ENCODE peak calls at places on chromosomes 6 and 20, in ten cellular contexts. H, P, G, Q, Y, D, A, W, X and U are unnamed samples.

GRCh38 chr6:39370021-39370420 is 47.5 kb upstream of the KCNK16 start:
- DNase-seq in H (no peak), P (no peak), G (no peak), Q (no peak), Y (no peak), D (no peak), A (no peak), W (no peak), X (no peak), U (no peak)

GRCh38 chr6:114140416-114140815 is 169.5 kb upstream of the HDAC2 start:
- DNase-seq in H (peak), P (no peak), G (no peak), Q (no peak), Y (no peak), D (no peak), A (no peak), W (no peak), X (no peak), U (no peak)

GRCh38 chr6:136365781-136366354 is 76.2 kb upstream of the BCLAF1 start:
- DNase-seq in H (peak), P (peak), G (peak), Q (no peak), Y (peak), D (no peak), A (no peak), W (peak), X (peak), U (peak)

GRCh38 chr6:34179106-34179720 is 33.3 kb upstream of the GRM4 start:
- DNase-seq in H (no peak), P (no peak), G (no peak), Q (no peak), Y (no peak), D (no peak), A (no peak), W (no peak), X (no peak), U (no peak)

GRCh38 chr20:63536997-63537524 is at the start of gene PTK6:
- DNase-seq in H (no peak), P (peak), G (peak), Q (no peak), Y (no peak), D (peak), A (no peak), W (no peak), X (no peak), U (peak)

GRCh38 chr20:4064118-4064962 is 49.0 kb upstream of the RNF24 start:
- DNase-seq in H (peak), P (peak), G (peak), Q (no peak), Y (peak), D (peak), A (peak), W (peak), X (no peak), U (peak)

GRCh38 chr6:3316363-3316762 is 57.6 kb downstream of the PSMG4 start:
- DNase-seq in H (no peak), P (peak), G (no peak), Q (no peak), Y (no peak), D (no peak), A (no peak), W (no peak), X (no peak), U (no peak)

GRCh38 chr6:157056275-157056674 is 267.0 kb downstream of the TMEM242 start:
- DNase-seq in H (no peak), P (no peak), G (no peak), Q (no peak), Y (no peak), D (no peak), A (no peak), W (no peak), X (no peak), U (no peak)

GRCh38 chr6:33199687-33200233 is 705 bp downstream of the RXRB start:
- DNase-seq in H (peak), P (peak), G (peak), Q (peak), Y (no peak), D (peak), A (peak), W (peak), X (no peak), U (peak)

GRCh38 chr6:106620931-106621672 is 8.2 kb downstream of the RTN4IP1 start:
- DNase-seq in H (peak), P (no peak), G (no peak), Q (peak), Y (no peak), D (no peak), A (no peak), W (no peak), X (no peak), U (no peak)

GRCh38 chr6:103769431-103769830 is 1090.3 kb downstream of the HACE1 start:
- DNase-seq in H (no peak), P (no peak), G (no peak), Q (no peak), Y (no peak), D (no peak), A (no peak), W (no peak), X (no peak), U (no peak)

GRCh38 chr20:64111841-64112641 is 4.7 kb upstream of the NPBWR2 start:
- DNase-seq in H (no peak), P (peak), G (peak), Q (no peak), Y (no peak), D (no peak), A (no peak), W (no peak), X (no peak), U (peak)

GRCh38 chr20:62539208-62539607 is 63.4 kb upstream of the GATA5 start:
- DNase-seq in H (no peak), P (no peak), G (no peak), Q (no peak), Y (no peak), D (no peak), A (no peak), W (no peak), X (no peak), U (no peak)

GRCh38 chr6:80163754-80164187 is 57.3 kb downstream of the BCKDHB start:
- DNase-seq in H (peak), P (no peak), G (no peak), Q (peak), Y (no peak), D (peak), A (peak), W (no peak), X (no peak), U (no peak)

GRCh38 chr6:21741221-21742109 is 147.9 kb downstream of the SOX4 start:
- DNase-seq in H (peak), P (no peak), G (no peak), Q (no peak), Y (no peak), D (no peak), A (no peak), W (no peak), X (no peak), U (no peak)

GRCh38 chr6:157552171-157552747 is 171.3 kb downstream of the ZDHHC14 start:
- DNase-seq in H (no peak), P (no peak), G (no peak), Q (no peak), Y (no peak), D (no peak), A (no peak), W (no peak), X (no peak), U (no peak)

GRCh38 chr20:24991897-24992419 is 593 bp downstream of the APMAP start:
- DNase-seq in H (no peak), P (peak), G (peak), Q (no peak), Y (no peak), D (peak), A (peak), W (peak), X (no peak), U (peak)

GRCh38 chr6:133637436-133637835 is 251.5 kb upstream of the TCF21 start:
- DNase-seq in H (peak), P (no peak), G (no peak), Q (no peak), Y (no peak), D (no peak), A (no peak), W (no peak), X (no peak), U (no peak)

GRCh38 chr20:35663516-35663812 is 1.2 kb downstream of the CPNE1 start:
- DNase-seq in H (peak), P (no peak), G (no peak), Q (no peak), Y (no peak), D (no peak), A (no peak), W (no peak), X (no peak), U (no peak)

GRCh38 chr20:45366631-45367030 is 3.7 kb downstream of the SYS1 start:
- DNase-seq in H (no peak), P (no peak), G (no peak), Q (no peak), Y (no peak), D (no peak), A (no peak), W (no peak), X (no peak), U (no peak)

GRCh38 chr6:53928641-53929339 is 134.0 kb downstream of the LRRC1 start:
- DNase-seq in H (peak), P (no peak), G (no peak), Q (peak), Y (no peak), D (no peak), A (no peak), W (no peak), X (no peak), U (no peak)

GRCh38 chr20:6164421-6165341 is 41.9 kb upstream of the FERMT1 start:
- DNase-seq in H (no peak), P (no peak), G (no peak), Q (no peak), Y (no peak), D (no peak), A (no peak), W (no peak), X (no peak), U (no peak)

GRCh38 chr6:140684776-140685550 is 1310.5 kb upstream of the CITED2 start:
- DNase-seq in H (no peak), P (no peak), G (no peak), Q (no peak), Y (no peak), D (no peak), A (no peak), W (no peak), X (no peak), U (no peak)

GRCh38 chr6:149567846-149568585 is 1.8 kb downstream of the GINM1 start:
- DNase-seq in H (no peak), P (no peak), G (no peak), Q (no peak), Y (no peak), D (no peak), A (no peak), W (no peak), X (no peak), U (no peak)

GRCh38 chr6:14655990-14656640 is 538.5 kb downstream of the CD83 start:
- DNase-seq in H (no peak), P (no peak), G (no peak), Q (no peak), Y (no peak), D (no peak), A (no peak), W (no peak), X (no peak), U (no peak)

GRCh38 chr6:143696327-143697000 is 18.7 kb downstream of the PHACTR2 start:
- DNase-seq in H (peak), P (no peak), G (no peak), Q (peak), Y (no peak), D (no peak), A (no peak), W (no peak), X (no peak), U (no peak)

GRCh38 chr20:20295621-20296498 is 72.0 kb upstream of the INSM1 start:
- DNase-seq in H (no peak), P (no peak), G (no peak), Q (no peak), Y (no peak), D (no peak), A (no peak), W (no peak), X (no peak), U (no peak)

GRCh38 chr6:47400581-47400980 is 77.0 kb upstream of the CD2AP start:
- DNase-seq in H (no peak), P (no peak), G (no peak), Q (no peak), Y (no peak), D (no peak), A (no peak), W (no peak), X (no peak), U (no peak)

GRCh38 chr20:25987073-25987927 is 290.6 kb upstream of the ZNF337 start:
- DNase-seq in H (peak), P (peak), G (peak), Q (no peak), Y (no peak), D (peak), A (peak), W (peak), X (no peak), U (peak)

GRCh38 chr20:58647814-58648501 is 3.1 kb upstream of the STX16 start:
- DNase-seq in H (peak), P (no peak), G (no peak), Q (no peak), Y (peak), D (no peak), A (no peak), W (peak), X (no peak), U (peak)

GRCh38 chr20:20037960-20038359 is 14.3 kb downstream of the CRNKL1 start:
- DNase-seq in H (peak), P (no peak), G (no peak), Q (no peak), Y (no peak), D (no peak), A (no peak), W (no peak), X (no peak), U (no peak)

GRCh38 chr6:166779381-166779780 is 152.3 kb upstream of the RPS6KA2 start:
- DNase-seq in H (no peak), P (no peak), G (no peak), Q (no peak), Y (peak), D (no peak), A (no peak), W (no peak), X (no peak), U (no peak)

GRCh38 chr6:56795852-56796532 is 153.3 kb upstream of the DST start:
- DNase-seq in H (peak), P (no peak), G (no peak), Q (no peak), Y (no peak), D (peak), A (no peak), W (no peak), X (no peak), U (no peak)

GRCh38 chr20:53786445-53787267 is 193.0 kb upstream of the ZNF217 start:
- DNase-seq in H (no peak), P (no peak), G (peak), Q (peak), Y (peak), D (no peak), A (no peak), W (no peak), X (no peak), U (peak)

GRCh38 chr6:135880066-135880972 is 28.8 kb downstream of the PDE7B start:
- DNase-seq in H (peak), P (no peak), G (peak), Q (no peak), Y (no peak), D (peak), A (no peak), W (no peak), X (no peak), U (peak)

GRCh38 chr6:40349566-40350192 is 237.5 kb downstream of the LRFN2 start:
- DNase-seq in H (no peak), P (no peak), G (no peak), Q (no peak), Y (no peak), D (no peak), A (no peak), W (peak), X (no peak), U (no peak)

GRCh38 chr20:33443006-33443511 is 504 bp downstream of the SNTA1 start:
- DNase-seq in H (no peak), P (peak), G (peak), Q (no peak), Y (no peak), D (peak), A (peak), W (no peak), X (no peak), U (peak)

GRCh38 chr6:2798586-2799134 is 33.5 kb downstream of the WRNIP1 start:
- DNase-seq in H (no peak), P (no peak), G (no peak), Q (no peak), Y (no peak), D (no peak), A (peak), W (no peak), X (no peak), U (no peak)

GRCh38 chr6:3403244-3404154 is 53.4 kb downstream of the SLC22A23 start:
- DNase-seq in H (no peak), P (no peak), G (peak), Q (peak), Y (peak), D (peak), A (no peak), W (no peak), X (no peak), U (peak)

DNA sequence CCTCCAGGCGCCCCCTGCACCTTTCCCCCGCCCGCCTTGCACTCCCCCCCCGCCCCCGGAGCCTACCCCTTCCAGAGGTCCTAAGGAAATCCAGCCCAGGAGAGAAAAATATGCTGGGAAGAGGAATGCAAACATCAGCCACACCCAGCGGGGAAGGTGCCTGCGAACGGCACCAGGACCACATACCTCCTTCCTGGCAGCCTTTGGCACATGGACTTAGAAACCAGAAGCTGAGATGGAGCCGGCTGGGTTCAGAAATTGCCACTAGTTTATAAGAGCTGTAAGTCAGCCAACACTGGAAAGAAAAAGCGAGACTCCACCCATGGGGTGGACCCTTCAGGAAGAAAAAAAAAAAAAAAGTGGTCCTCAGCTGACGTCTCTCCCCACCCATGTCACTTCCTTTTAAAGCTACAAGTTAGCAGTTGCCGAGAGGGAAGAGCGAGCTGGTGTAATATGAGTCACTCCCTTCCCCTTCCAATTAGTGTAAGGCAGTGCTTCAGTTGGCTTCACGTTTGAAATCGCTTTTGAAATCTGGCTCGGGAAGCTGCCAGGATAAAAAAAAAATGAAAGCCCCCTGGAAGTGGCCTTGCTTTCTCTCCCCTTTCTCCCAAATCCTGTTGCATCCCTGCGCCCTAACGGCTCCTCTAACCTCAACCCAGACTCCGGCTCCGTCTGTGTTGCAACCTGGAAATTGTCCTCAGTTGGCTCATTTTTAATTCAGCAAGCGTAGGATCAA is at the start of gene AGPAT4:
- DNase-seq in H (peak), P (no peak), G (peak), Q (peak), Y (peak), D (peak), A (peak), W (peak), X (no peak), U (peak)
- TF ChIP-seq POLR2A in H (peak), P (no peak), G (peak), Q (no peak), Y (peak), D (no peak), A (peak), W (no peak), X (no peak), U (no peak)

DNA sequence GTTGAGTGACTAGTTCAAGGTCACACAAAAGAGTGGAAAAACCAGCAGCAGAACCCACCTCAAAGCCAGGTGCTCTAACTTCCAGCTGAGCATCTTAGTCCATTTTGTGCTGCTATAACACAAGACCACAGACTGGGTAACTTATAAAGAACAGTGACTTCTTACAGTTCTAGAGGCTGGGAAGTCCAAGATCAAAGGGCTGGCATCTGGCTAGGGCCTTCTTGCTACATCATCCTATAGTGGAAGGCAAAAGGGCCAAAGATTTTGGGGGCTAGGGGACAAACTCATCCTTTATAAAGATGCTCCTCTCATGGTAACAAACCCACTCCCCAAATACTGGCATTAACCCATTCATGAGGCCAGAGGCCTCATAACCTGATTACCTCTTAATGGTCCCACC is 9.7 kb downstream of the FITM2 start:
- DNase-seq in H (no peak), P (no peak), G (no peak), Q (no peak), Y (no peak), D (no peak), A (no peak), W (no peak), X (no peak), U (no peak)
- H3K4me3 ChIP-seq in H (no peak), P (no peak), G (no peak), Q (no peak), Y (no peak), D (no peak), A (no peak), W (no peak), X (no peak), U (no peak)

DNA sequence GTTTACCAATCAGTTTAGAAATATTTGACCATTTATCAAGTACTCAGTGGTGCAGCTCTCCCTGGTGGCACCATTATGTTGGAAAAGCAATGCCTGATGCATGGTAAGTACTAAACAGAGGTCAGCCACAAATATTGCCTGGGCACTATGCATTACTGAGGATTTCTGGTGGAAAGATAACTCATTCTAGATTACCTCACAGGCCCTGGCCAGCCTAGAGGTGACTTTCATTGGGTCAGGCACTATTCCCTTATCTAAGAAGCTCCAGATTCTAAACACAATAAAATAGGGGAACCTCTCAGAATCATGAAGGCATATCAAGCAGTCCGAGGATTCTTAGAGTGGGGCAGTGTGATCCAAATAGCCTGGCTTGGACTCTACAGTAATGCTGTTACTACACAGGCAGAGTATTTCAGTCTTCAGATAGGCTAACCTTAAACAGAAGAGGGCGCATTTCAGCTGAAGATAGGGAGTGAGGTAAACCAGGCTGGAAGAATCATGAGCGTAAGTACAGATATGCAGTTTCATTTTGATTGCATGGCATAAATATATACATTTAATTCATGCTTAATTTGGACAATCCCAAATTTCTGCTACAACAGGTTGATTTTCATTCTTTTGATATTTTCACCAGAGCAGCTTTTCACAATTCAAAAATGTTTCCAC is 12.1 kb downstream of the LGSN start:
- DNase-seq in H (peak), P (no peak), G (no peak), Q (peak), Y (no peak), D (peak), A (peak), W (no peak), X (no peak), U (no peak)
- TF ChIP-seq CTCF in H (peak), P (peak), G (peak), Q (peak), Y (no peak), D (peak), A (no peak), W (no peak), X (no peak), U (no peak)

GRCh38 chr6:51737580-51738360 is 349.6 kb downstream of the PKHD1 start:
- DNase-seq in H (no peak), P (no peak), G (no peak), Q (peak), Y (peak), D (no peak), A (no peak), W (no peak), X (no peak), U (no peak)
- TF ChIP-seq POLR2A in H (no peak), P (no peak), G (no peak), Q (no peak), Y (no peak), D (no peak), A (no peak), W (no peak), X (no peak), U (no peak)

DNA sequence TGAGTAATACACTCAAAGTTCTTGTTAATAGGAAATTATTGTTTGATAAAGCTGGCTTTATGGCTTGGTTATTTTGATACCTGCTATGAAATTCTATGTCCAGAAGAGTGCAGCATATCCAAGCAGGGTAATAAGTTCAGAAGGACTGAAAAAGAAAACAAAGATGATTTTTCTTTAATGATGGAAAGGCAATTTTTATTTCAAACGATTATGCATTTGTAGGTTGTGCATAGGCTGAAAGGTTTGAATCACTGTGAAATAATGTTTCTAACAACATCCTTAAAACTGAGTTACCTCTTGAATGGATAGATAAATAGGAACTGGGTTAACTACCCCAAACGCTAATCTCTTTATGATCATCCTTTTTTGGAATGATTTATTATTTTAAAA is 1.4 kb upstream of the MAN1A1 start:
- DNase-seq in H (peak), P (no peak), G (no peak), Q (no peak), Y (no peak), D (no peak), A (peak), W (no peak), X (no peak), U (no peak)
- H3K4me3 ChIP-seq in H (no peak), P (peak), G (peak), Q (peak), Y (no peak), D (no peak), A (peak), W (peak), X (peak), U (peak)